ENCODE peak calls at places on chromosome 1, in six cellular contexts. F is natural killer cell; T is activated naive CD4-positive, alpha-beta T cell; K is fibroblast of pulmonary artery; C is SJSA1; S is activated naive CD8-positive, alpha-beta T cell treated with anti-CD3 and anti-CD28 coated beads, Interleukin-2, amount 50 U/mL, for 24 hours. A is an unnamed sample.

GRCh38 chr1:179550753-179551682 is 24.7 kb downstream of the NPHS2 start:
- DNase-seq in T (no peak), F (no peak), C (peak; percentile 68), K (peak; percentile 92), S (no peak), A (no peak)

GRCh38 chr1:203287109-203287893 is 18.0 kb upstream of the BTG2 start:
- DNase-seq in K (peak; percentile 65), S (peak; percentile 81), F (peak; percentile 75), C (no peak), T (no peak), A (peak; percentile 55)

GRCh38 chr1:213419369-213420030 is 368.5 kb downstream of the RPS6KC1 start:
- DNase-seq in S (no peak), F (no peak), K (no peak), T (no peak), C (peak; percentile 14), A (no peak)

GRCh38 chr1:243842978-243843490 is 7.0 kb downstream of the AKT3 start:
- DNase-seq in C (peak; percentile 70), K (peak; percentile 81), F (no peak), S (peak; percentile 12), T (no peak), A (no peak)

GRCh38 chr1:240027059-240027462 is 64.6 kb upstream of the FMN2 start:
- DNase-seq in S (peak; percentile 5), C (no peak), T (no peak), F (no peak), K (peak; percentile 63), A (no peak)

GRCh38 chr1:213956295-213956770 is 31.4 kb upstream of the PROX1 start:
- DNase-seq in T (no peak), S (no peak), K (no peak), F (no peak), C (no peak), A (no peak)

GRCh38 chr1:3651939-3652537 is at the start of gene TP73:
- DNase-seq in C (no peak), F (no peak), S (peak; percentile 15), T (no peak), K (no peak), A (no peak)

GRCh38 chr1:22137006-22137720 is 5.7 kb downstream of the WNT4 start:
- DNase-seq in S (no peak), C (no peak), T (no peak), F (no peak), K (peak; percentile 22), A (no peak)

GRCh38 chr1:206941766-206942418 is 4.4 kb downstream of the PIGR start:
- DNase-seq in F (no peak), C (no peak), K (no peak), T (no peak), S (no peak), A (no peak)

GRCh38 chr1:44801491-44802305 is 1.5 kb downstream of the PLK3 start:
- DNase-seq in C (no peak), T (no peak), K (no peak), F (no peak), S (no peak), A (no peak)

GRCh38 chr1:20466231-20466630 is 19.8 kb downstream of the CAMK2N1 start:
- DNase-seq in K (no peak), T (no peak), S (peak; percentile 61), C (no peak), F (no peak), A (no peak)

GRCh38 chr1:38117444-38117887 is 70.9 kb upstream of the POU3F1 start:
- DNase-seq in F (no peak), C (no peak), K (no peak), T (no peak), S (no peak), A (no peak)

A was measured in heart right ventricle.